ENCODE peak calls at places on chromosomes 12 and 14, in seven cellular contexts. F is NCI-H146; L is AG09319; D is left cardiac atrium; W is activated naive CD4-positive, alpha-beta T cell; P is H4; Y is iris pigment epithelial cell. B is an unnamed sample.

GRCh38 chr14:31994391-31995033 is 82.6 kb upstream of the ARHGAP5 start:
- DNase-seq in F (no peak), L (no peak), D (no peak), W (no peak), P (no peak), Y (peak), B (no peak)

GRCh38 chr14:24331731-24332093 is 3.2 kb downstream of the ADCY4 start:
- DNase-seq in F (no peak), L (no peak), D (no peak), W (no peak), P (no peak), Y (no peak), B (no peak)

GRCh38 chr14:104993808-104994591 is 8.4 kb downstream of the CLBA1 start:
- DNase-seq in F (no peak), L (no peak), D (no peak), W (no peak), P (no peak), Y (no peak), B (no peak)

GRCh38 chr14:95233702-95234241 is 76.4 kb upstream of the DICER1 start:
- DNase-seq in F (no peak), L (no peak), D (peak), W (no peak), P (no peak), Y (no peak), B (no peak)

GRCh38 chr12:29990971-29991370 is 207.2 kb upstream of the TMTC1 start:
- DNase-seq in F (no peak), L (no peak), D (no peak), W (no peak), P (no peak), Y (no peak), B (no peak)

GRCh38 chr12:106133136-106134087 is 5.3 kb downstream of the NUAK1 start:
- DNase-seq in F (no peak), L (no peak), D (no peak), W (no peak), P (no peak), Y (no peak), B (no peak)

GRCh38 chr12:47863985-47864384 is 40.8 kb downstream of the VDR start:
- DNase-seq in F (no peak), L (no peak), D (no peak), W (no peak), P (no peak), Y (no peak), B (no peak)

GRCh38 chr12:47231456-47231855 is 151.7 kb upstream of the AMIGO2 start:
- DNase-seq in F (no peak), L (no peak), D (no peak), W (no peak), P (no peak), Y (no peak), B (no peak)